ENCODE peak calls at places on chromosomes 1 and 21, in six cellular contexts. Q is GM12878, N is K562, V is HCT116, Y is HepG2, C is H1. J is an unnamed sample. For H3K4me1, the result is how much of the 10 kb centered on the place peaks cover.

GRCh38 chr1:203263496-203263895 is 34.0 kb upstream of the CHIT1 start:
- DNase-seq in C (no peak), N (no peak), Y (no peak), V (no peak), Q (no peak), J (no peak)

GRCh38 chr1:230350208-230350921 is 75.8 kb downstream of the PGBD5 start:
- DNase-seq in Q (no peak), C (no peak), Y (no peak), V (no peak), N (no peak), J (no peak)

GRCh38 chr1:119327436-119328155 is 41.0 kb upstream of the HAO2 start:
- DNase-seq in V (no peak), N (no peak), C (no peak), Q (no peak), Y (peak), J (no peak)

GRCh38 chr1:229155472-229155871 is 115.4 kb upstream of the RAB4A start:
- DNase-seq in Q (no peak), V (no peak), Y (no peak), N (no peak), C (no peak), J (no peak)

GRCh38 chr21:38957575-38958340 is 152.0 kb downstream of the ETS2 start:
- DNase-seq in C (no peak), Q (no peak), Y (no peak), V (no peak), N (no peak), J (no peak)

GRCh38 chr1:115377411-115377810 is 39.4 kb upstream of the NGF start:
- DNase-seq in N (no peak), Q (no peak), C (no peak), V (no peak), Y (no peak), J (no peak)

GRCh38 chr1:229224308-229224707 is 46.6 kb upstream of the RAB4A start:
- DNase-seq in N (no peak), V (no peak), Y (no peak), Q (no peak), C (no peak), J (no peak)

GRCh38 chr1:95067069-95067468 is 5.7 kb downstream of the ALG14 start:
- DNase-seq in Y (peak), V (no peak), Q (no peak), C (no peak), N (no peak), J (no peak)

GRCh38 chr1:120179420-120180348 is 3.4 kb upstream of the SEC22B start:
- DNase-seq in Q (no peak), Y (no peak), C (no peak), V (no peak), N (no peak), J (no peak)

GRCh38 chr1:64199154-64199553 is 4.3 kb upstream of the UBE2U start:
- DNase-seq in Y (no peak), Q (no peak), C (no peak), N (no peak), V (no peak), J (no peak)

GRCh38 chr1:161763522-161764098 is 2.5 kb upstream of the ATF6 start:
- DNase-seq in N (peak), Q (no peak), V (peak), Y (peak), C (no peak), J (peak)

GRCh38 chr1:202806845-202807366 is 1.3 kb downstream of the KDM5B start:
- DNase-seq in C (no peak), Y (no peak), Q (no peak), N (no peak), V (no peak), J (no peak)

GRCh38 chr1:74819062-74819461 is 86.1 kb downstream of the TYW3 start:
- DNase-seq in V (no peak), Q (no peak), C (no peak), N (no peak), Y (no peak), J (no peak)

GRCh38 chr1:212782422-212783154 is 9.0 kb downstream of the NSL1 start:
- DNase-seq in V (no peak), N (no peak), Q (no peak), C (no peak), Y (peak), J (no peak)

GRCh38 chr1:241533375-241534115 is 1.4 kb downstream of the KMO start:
- DNase-seq in N (no peak), C (no peak), V (no peak), Q (no peak), Y (no peak), J (no peak)

GRCh38 chr21:32592929-32593502 is 7.7 kb upstream of the TCP10L start:
- DNase-seq in Q (no peak), Y (peak), N (no peak), V (no peak), C (no peak), J (no peak)

GRCh38 chr1:158686430-158687009 is at the start of gene SPTA1:
- DNase-seq in Q (no peak), Y (no peak), V (no peak), N (peak), C (no peak), J (no peak)

GRCh38 chr1:182301467-182302198 is 90.0 kb downstream of the GLUL start:
- DNase-seq in Q (no peak), Y (peak), C (no peak), N (peak), V (peak), J (no peak)

GRCh38 chr1:55860816-55861519 is 645.8 kb upstream of the USP24 start:
- DNase-seq in N (no peak), Y (no peak), Q (no peak), C (peak), V (no peak), J (no peak)

GRCh38 chr1:34898220-34898820 is 31.1 kb downstream of the DLGAP3 start:
- DNase-seq in V (no peak), Q (no peak), Y (no peak), C (no peak), N (no peak), J (no peak)

GRCh38 chr1:228246216-228246900 is 38.5 kb downstream of the OBSCN start:
- DNase-seq in Y (no peak), V (no peak), N (no peak), Q (no peak), C (no peak), J (no peak)

GRCh38 chr1:156815307-156815826 is 1.3 kb downstream of the SH2D2A start:
- DNase-seq in N (peak), C (no peak), V (no peak), Y (no peak), Q (no peak), J (no peak)

GRCh38 chr1:187837787-187838186 is 1009.0 kb downstream of the PLA2G4A start:
- DNase-seq in Q (no peak), Y (no peak), N (no peak), C (no peak), V (no peak), J (no peak)

GRCh38 chr1:14855824-14856223 is 257.3 kb downstream of the KAZN start:
- DNase-seq in Q (no peak), Y (no peak), V (no peak), N (no peak), C (no peak), J (no peak)

GRCh38 chr1:26571381-26571780 is 41.8 kb downstream of the RPS6KA1 start:
- DNase-seq in V (no peak), Q (no peak), C (no peak), Y (no peak), N (no peak), J (no peak)

GRCh38 chr21:44817914-44818635 is at the start of gene SUMO3:
- DNase-seq in Q (no peak), Y (peak), N (peak), C (no peak), V (no peak), J (peak)

GRCh38 chr1:239233626-239234025 is 152.7 kb upstream of the CHRM3 start:
- DNase-seq in V (no peak), C (no peak), Q (no peak), N (no peak), Y (no peak), J (no peak)

GRCh38 chr1:23577056-23577985 is 18.0 kb upstream of the ID3 start:
- DNase-seq in C (no peak), V (no peak), N (peak), Y (peak), Q (peak), J (no peak)

DNA sequence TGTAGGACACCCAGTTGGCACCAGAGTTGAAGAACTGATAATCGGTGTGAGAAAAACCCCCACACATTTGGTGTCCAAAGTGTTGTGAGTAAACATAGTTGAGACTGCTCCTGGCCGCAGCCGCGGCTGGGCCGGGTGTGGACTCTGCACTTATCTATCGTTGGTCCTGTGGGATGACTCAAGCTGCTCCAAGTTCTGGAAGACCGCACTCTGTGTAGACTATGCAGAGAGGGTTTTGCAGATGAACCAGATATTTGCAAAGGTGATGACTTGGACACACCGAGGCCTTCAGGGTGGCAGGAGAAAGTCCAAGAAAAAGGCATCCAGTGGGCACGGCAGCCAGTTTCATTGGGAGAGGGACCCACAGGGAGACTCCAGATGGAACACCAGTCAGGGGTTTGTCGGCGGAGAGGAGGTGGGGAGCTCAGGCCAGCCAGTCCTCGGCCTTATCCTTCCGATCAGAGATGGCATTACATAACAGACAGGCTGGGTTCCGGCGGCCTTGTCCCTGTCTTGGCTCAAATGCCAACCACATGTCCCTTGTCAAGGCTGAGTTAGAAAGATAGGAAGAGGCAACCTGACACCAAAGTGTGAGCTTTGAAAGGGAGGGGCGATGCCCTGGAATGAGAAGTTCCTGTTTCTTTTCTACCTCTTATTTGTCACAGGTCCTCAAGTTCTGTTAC is 21.1 kb downstream of the C2CD2 start:
- DNase-seq in N (peak), Q (no peak), Y (peak), V (peak), C (no peak), J (no peak)
- TF ChIP-seq YY1 in N (no peak), Q (no peak), Y (no peak), V (no peak), C (no peak), J (no peak)

GRCh38 chr1:21098186-21098915 is 78.3 kb downstream of the EIF4G3 start:
- DNase-seq in V (no peak), Y (no peak), N (no peak), Q (no peak), C (no peak), J (no peak)

GRCh38 chr1:21099034-21099868 is 77.4 kb downstream of the EIF4G3 start:
- DNase-seq in Y (no peak), V (no peak), Q (no peak), N (no peak), C (no peak), J (no peak)

GRCh38 chr1:21097744-21098143 is 79.0 kb downstream of the EIF4G3 start:
- DNase-seq in Q (no peak), Y (no peak), N (no peak), V (no peak), C (no peak), J (no peak)

GRCh38 chr1:21099869-21100131 is 76.9 kb downstream of the EIF4G3 start:
- DNase-seq in V (no peak), Y (no peak), Q (no peak), N (no peak), C (no peak), J (no peak)

GRCh38 chr1:21100496-21100895 is 76.2 kb downstream of the EIF4G3 start:
- DNase-seq in N (no peak), Y (no peak), Q (no peak), C (no peak), V (no peak), J (no peak)
- TF ChIP-seq ZNF274 in N (no peak), Y (no peak), Q (no peak), C (no peak), V (no peak), J (no peak)

GRCh38 chr1:204335533-204335932 is 24.2 kb downstream of the PLEKHA6 start:
- DNase-seq in N (no peak), V (no peak), Q (no peak), C (no peak), Y (no peak), J (no peak)

GRCh38 chr1:204338359-204338758 is 21.4 kb downstream of the PLEKHA6 start:
- DNase-seq in Q (no peak), V (no peak), C (no peak), Y (no peak), N (no peak), J (no peak)

GRCh38 chr1:204336642-204337041 is 23.1 kb downstream of the PLEKHA6 start:
- DNase-seq in C (no peak), N (no peak), Y (no peak), V (no peak), Q (no peak), J (peak)

GRCh38 chr1:204337583-204337982 is 22.1 kb downstream of the PLEKHA6 start:
- DNase-seq in C (no peak), Y (no peak), N (no peak), Q (no peak), V (no peak), J (no peak)

GRCh38 chr1:204337047-204337446 is 22.7 kb downstream of the PLEKHA6 start:
- DNase-seq in V (no peak), Y (no peak), N (no peak), Q (no peak), C (no peak), J (no peak)
- H3K4me1 ChIP-seq in V (under half), Y (under half), N (under half), Q (under half), C (under half), J (under half)

DNA sequence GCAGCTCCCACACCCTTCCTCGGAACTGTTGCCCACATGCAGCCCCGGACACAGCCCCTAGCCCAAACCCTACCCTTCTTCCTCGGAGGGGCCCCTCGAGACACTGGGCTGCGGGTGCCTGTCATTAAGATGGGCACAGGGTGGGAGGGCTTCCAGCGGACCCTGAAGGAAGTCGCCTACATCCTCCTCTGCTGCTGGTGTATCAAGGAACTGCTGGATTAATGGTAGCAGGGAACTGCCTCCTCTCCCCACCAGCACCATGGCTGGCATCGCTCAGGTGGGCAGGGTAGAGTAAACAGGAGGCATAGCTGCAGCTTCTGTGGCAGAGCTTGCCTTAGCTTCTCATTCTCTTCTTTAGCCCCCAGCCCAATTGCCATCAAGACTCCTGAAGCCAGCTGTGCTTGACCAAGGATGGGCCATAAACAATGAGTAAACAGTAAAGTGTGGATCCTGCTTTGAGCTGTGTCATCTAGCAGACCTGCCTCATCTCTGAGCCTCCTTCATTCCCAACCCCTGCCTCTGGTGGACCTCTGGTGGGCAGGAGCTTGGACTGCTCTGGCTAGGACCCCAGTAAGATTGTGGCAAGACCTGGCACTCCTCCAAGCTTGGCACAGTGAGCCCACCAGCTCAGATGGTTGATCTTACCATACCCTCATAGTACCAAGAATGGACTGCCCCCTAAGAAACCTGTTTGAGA is at the start of gene LENEP:
- DNase-seq in V (no peak), Q (no peak), Y (no peak), N (no peak), C (no peak), J (no peak)
- TF ChIP-seq YY1 in V (no peak), Q (no peak), Y (no peak), N (no peak), C (no peak), J (no peak)